ENCODE peak calls at places on chromosomes 3 and 15, in six cellular contexts. S is AG04449, Y is lower lobe of right lung, I is fibroblast of the aortic adventitia, F is astrocyte, C is ovary. G is an unnamed sample.

GRCh38 chr15:50116477-50116876 is 2.6 kb downstream of the ATP8B4 start:
- DNase-seq in S (no peak), Y (no peak), I (peak; percentile 27), F (no peak), C (no peak), G (no peak)

GRCh38 chr3:39275052-39275451 is 4.8 kb downstream of the CX3CR1 start:
- DNase-seq in S (no peak), Y (no peak), I (no peak), F (no peak), C (no peak), G (no peak)

GRCh38 chr3:83514130-83514914 is 1444.5 kb upstream of the CADM2 start:
- DNase-seq in S (no peak), Y (no peak), I (no peak), F (peak; percentile 63), C (no peak), G (no peak)

GRCh38 chr3:183944790-183945189 is 60.1 kb upstream of the PARL start:
- DNase-seq in S (no peak), Y (no peak), I (no peak), F (no peak), C (no peak), G (no peak)

GRCh38 chr3:174358252-174358651 is 500.9 kb upstream of the NAALADL2 start:
- DNase-seq in S (no peak), Y (no peak), I (no peak), F (no peak), C (no peak), G (no peak)

GRCh38 chr15:79849789-79850188 is 47.0 kb downstream of the MTHFS start:
- DNase-seq in S (no peak), Y (no peak), I (peak; percentile 51), F (peak; percentile 22), C (no peak), G (no peak)

GRCh38 chr3:107987036-107987557 is 103.7 kb downstream of the CD47 start:
- DNase-seq in S (peak; percentile 87), Y (peak; percentile 72), I (peak; percentile 100), F (peak; percentile 97), C (peak; percentile 81), G (peak; percentile 74)

GRCh38 chr3:150467381-150467780 is 59.3 kb downstream of the TSC22D2 start:
- DNase-seq in S (no peak), Y (no peak), I (no peak), F (no peak), C (no peak), G (no peak)

GRCh38 chr15:77580991-77581682 is 51.6 kb downstream of the LINGO1 start:
- DNase-seq in S (no peak), Y (no peak), I (no peak), F (no peak), C (no peak), G (no peak)

GRCh38 chr15:87207945-87208580 is 1048.5 kb downstream of the NTRK3 start:
- DNase-seq in S (peak; percentile 53), Y (no peak), I (peak; percentile 87), F (peak; percentile 86), C (no peak), G (peak; percentile 64)

GRCh38 chr3:21795152-21795837 is 44.3 kb upstream of the ZNF385D start:
- DNase-seq in S (no peak), Y (no peak), I (no peak), F (no peak), C (no peak), G (no peak)

GRCh38 chr3:154976072-154976983 is 103.8 kb upstream of the MME start:
- DNase-seq in S (no peak), Y (no peak), I (peak; percentile 46), F (no peak), C (no peak), G (no peak)

GRCh38 chr15:96326551-96327154 is 3.8 kb upstream of the NR2F2 start:
- DNase-seq in S (no peak), Y (peak; percentile 54), I (peak; percentile 73), F (peak; percentile 58), C (peak; percentile 66), G (no peak)

GRCh38 chr3:8848696-8849131 is 79.3 kb upstream of the OXTR start:
- DNase-seq in S (peak; percentile 87), Y (no peak), I (peak; percentile 55), F (peak; percentile 72), C (no peak), G (no peak)

GRCh38 chr3:38137615-38138346 is 680 bp upstream of the MYD88 start:
- DNase-seq in S (peak; percentile 24), Y (peak; percentile 49), I (no peak), F (no peak), C (peak; percentile 47), G (no peak)

GRCh38 chr3:125129512-125129962 is 73.7 kb upstream of the HEG1 start:
- DNase-seq in S (peak; percentile 96), Y (no peak), I (peak; percentile 100), F (peak; percentile 99), C (no peak), G (peak; percentile 94)

GRCh38 chr3:158672293-158673176 is at the start of gene LXN:
- DNase-seq in S (peak; percentile 33), Y (peak; percentile 92), I (peak; percentile 81), F (peak; percentile 66), C (peak; percentile 83), G (peak; percentile 93)

GRCh38 chr3:137061186-137061585 is 103.4 kb downstream of the IL20RB start:
- DNase-seq in S (no peak), Y (no peak), I (no peak), F (no peak), C (no peak), G (no peak)

GRCh38 chr3:192827208-192827607 is 90.4 kb downstream of the MB21D2 start:
- DNase-seq in S (no peak), Y (no peak), I (no peak), F (peak; percentile 56), C (no peak), G (no peak)

GRCh38 chr3:45001738-45002137 is 24.4 kb upstream of the CLEC3B start:
- DNase-seq in S (no peak), Y (no peak), I (no peak), F (no peak), C (no peak), G (no peak)

GRCh38 chr15:68205558-68205944 is 419 bp upstream of the CALML4 start:
- DNase-seq in S (no peak), Y (no peak), I (no peak), F (no peak), C (no peak), G (no peak)

GRCh38 chr3:172939651-172940293 is 189.2 kb downstream of the ECT2 start:
- DNase-seq in S (no peak), Y (no peak), I (peak; percentile 27), F (peak; percentile 53), C (no peak), G (no peak)

GRCh38 chr15:62899090-62899493 is 143.5 kb upstream of the TPM1 start:
- DNase-seq in S (no peak), Y (no peak), I (no peak), F (no peak), C (no peak), G (no peak)

GRCh38 chr15:67796196-67796699 is 29.1 kb upstream of the SKOR1 start:
- DNase-seq in S (no peak), Y (no peak), I (no peak), F (no peak), C (no peak), G (no peak)

GRCh38 chr3:186825294-186825821 is 17.2 kb upstream of the ADIPOQ start:
- DNase-seq in S (no peak), Y (peak; percentile 50), I (peak; percentile 69), F (peak; percentile 69), C (no peak), G (no peak)

GRCh38 chr15:47196057-47196456 is 521.2 kb upstream of the SEMA6D start:
- DNase-seq in S (peak; percentile 52), Y (peak; percentile 75), I (peak; percentile 90), F (peak; percentile 62), C (peak; percentile 83), G (peak; percentile 68)

GRCh38 chr15:47188766-47189507 is 528.4 kb upstream of the SEMA6D start:
- DNase-seq in S (no peak), Y (no peak), I (no peak), F (no peak), C (no peak), G (no peak)

GRCh38 chr15:47194718-47195117 is 522.6 kb upstream of the SEMA6D start:
- DNase-seq in S (no peak), Y (no peak), I (peak; percentile 52), F (peak; percentile 4), C (no peak), G (peak; percentile 17)
- TF ChIP-seq CTCF in S (peak; percentile 21), Y (peak; percentile 12), I (peak; percentile 35), F (peak; percentile 31), C (no peak), G (peak; percentile 29)

DNA sequence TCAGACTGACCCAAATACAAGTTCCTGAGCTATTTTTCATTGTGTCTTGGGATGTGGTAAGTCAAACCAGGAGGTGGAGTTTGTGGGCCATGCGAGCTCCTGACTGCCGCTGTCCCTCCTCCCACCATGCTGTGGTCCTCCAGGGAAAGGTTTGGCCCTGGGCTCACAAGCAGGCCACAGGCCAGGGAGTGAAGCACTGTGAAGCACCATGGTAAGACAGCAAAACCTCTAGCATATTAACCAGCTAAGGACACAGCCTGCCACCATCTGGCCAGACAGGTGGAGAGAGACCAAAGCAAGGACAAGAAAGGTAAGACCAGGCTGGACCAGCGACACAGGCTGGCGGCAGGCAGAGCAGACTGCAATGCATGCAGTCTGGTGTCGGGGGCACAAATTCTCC is 15.3 kb downstream of the RAB43 start:
- DNase-seq in S (no peak), Y (peak; percentile 24), I (peak; percentile 16), F (no peak), C (no peak), G (no peak)
- TF ChIP-seq CTCF in S (no peak), Y (no peak), I (no peak), F (no peak), C (no peak), G (no peak)

DNA sequence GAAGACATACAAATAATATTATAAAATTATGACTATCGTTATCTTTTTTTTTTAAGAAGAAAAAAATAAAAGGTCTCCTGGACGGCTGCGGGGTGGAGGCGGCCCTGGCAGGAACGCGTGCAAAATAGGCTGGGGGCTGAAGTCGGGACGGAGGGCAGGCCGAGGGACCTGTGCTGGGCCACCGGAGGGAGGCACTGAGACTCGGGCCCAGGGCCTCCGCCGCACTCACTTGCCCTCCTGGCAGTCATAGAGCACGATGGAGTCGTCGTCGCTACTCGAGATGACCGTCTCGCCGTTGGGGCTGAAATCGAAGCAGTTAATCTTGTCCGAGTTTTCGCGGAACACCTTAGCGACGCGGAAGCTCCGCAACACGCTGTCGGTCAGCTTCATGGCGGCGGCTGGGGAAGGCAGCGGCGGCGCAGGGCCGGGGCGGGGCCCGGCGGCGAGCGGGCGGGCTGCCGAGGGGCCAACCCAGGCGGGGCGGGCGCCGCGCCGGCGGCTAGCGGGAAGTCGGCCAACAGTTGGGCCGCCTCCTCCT is 408 bp downstream of the WDR82 start:
- DNase-seq in S (no peak), Y (peak; percentile 83), I (peak; percentile 44), F (no peak), C (no peak), G (peak; percentile 43)
- TF ChIP-seq CTCF in S (peak; percentile 41), Y (peak; percentile 49), I (peak; percentile 50), F (no peak), C (peak; percentile 33), G (peak; percentile 36)

DNA sequence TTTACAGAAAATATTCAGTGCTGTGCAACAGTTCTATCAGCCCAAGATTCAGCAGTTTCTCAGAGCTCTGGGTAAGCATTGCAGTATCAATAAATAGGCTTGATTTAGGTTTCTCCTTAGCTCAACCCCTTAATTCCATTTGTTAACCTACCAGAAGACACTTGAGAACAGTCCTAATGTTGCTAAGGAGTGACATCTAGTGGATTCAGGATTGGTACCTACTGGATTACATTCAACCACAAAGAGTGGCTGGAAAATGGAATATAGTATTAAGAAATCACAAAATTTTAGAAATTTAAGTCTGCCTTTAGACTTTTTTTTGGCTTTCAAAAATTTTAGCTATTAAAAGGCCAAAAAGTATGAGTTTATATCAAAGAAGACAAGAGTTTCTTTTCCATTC is 34.7 kb downstream of the POLG start:
- DNase-seq in S (peak; percentile 23), Y (no peak), I (peak; percentile 67), F (peak; percentile 23), C (no peak), G (no peak)
- TF ChIP-seq CTCF in S (peak; percentile 20), Y (peak; percentile 31), I (peak; percentile 40), F (peak; percentile 32), C (no peak), G (no peak)